ENCODE peak calls at places on chromosomes 13 and 19, in eight cellular contexts. T, V, N, H, G, K, Y and E are unnamed samples.

GRCh38 chr19:607301-608154 is 17.8 kb downstream of the HCN2 start:
- DNase-seq in T (no peak), V (no peak), N (no peak), H (no peak), G (no peak), K (no peak), Y (no peak), E (no peak)

GRCh38 chr19:30090963-30091362 is 148.9 kb downstream of the URI1 start:
- DNase-seq in T (no peak), V (no peak), N (no peak), H (no peak), G (no peak), K (no peak), Y (no peak), E (no peak)

GRCh38 chr19:44575116-44575700 is 38.2 kb upstream of the IGSF23 start:
- DNase-seq in T (no peak), V (no peak), N (no peak), H (no peak), G (no peak), K (peak; percentile 24), Y (no peak), E (no peak)

GRCh38 chr19:33426621-33427475 is 53.3 kb downstream of the CEBPG start:
- DNase-seq in T (no peak), V (no peak), N (no peak), H (no peak), G (no peak), K (no peak), Y (no peak), E (no peak)

GRCh38 chr13:112451512-112452379 is 75.6 kb downstream of the SPACA7 start:
- DNase-seq in T (no peak), V (no peak), N (no peak), H (no peak), G (no peak), K (no peak), Y (no peak), E (no peak)

GRCh38 chr13:40080676-40081075 is 425.2 kb downstream of the COG6 start:
- DNase-seq in T (no peak), V (no peak), N (no peak), H (no peak), G (no peak), K (no peak), Y (no peak), E (no peak)

GRCh38 chr13:79723462-79724116 is 242.6 kb downstream of the NDFIP2 start:
- DNase-seq in T (no peak), V (no peak), N (no peak), H (no peak), G (no peak), K (no peak), Y (no peak), E (no peak)

GRCh38 chr13:109390391-109390790 is 396.0 kb downstream of the IRS2 start:
- DNase-seq in T (no peak), V (no peak), N (no peak), H (no peak), G (no peak), K (no peak), Y (no peak), E (no peak)

GRCh38 chr19:46022431-46023310 is at the start of gene PGLYRP1:
- DNase-seq in T (no peak), V (no peak), N (no peak), H (no peak), G (no peak), K (no peak), Y (no peak), E (no peak)

GRCh38 chr13:78657699-78658629 is 991 bp downstream of the OBI1 start:
- DNase-seq in T (no peak), V (peak; percentile 59), N (no peak), H (no peak), G (no peak), K (peak; percentile 39), Y (no peak), E (no peak)

GRCh38 chr19:8635422-8635821 is 5.0 kb downstream of the NFILZ start:
- DNase-seq in T (no peak), V (no peak), N (no peak), H (no peak), G (no peak), K (no peak), Y (no peak), E (no peak)

GRCh38 chr13:20582026-20582425 is 15.1 kb downstream of the IFT88 start:
- DNase-seq in T (no peak), V (no peak), N (no peak), H (no peak), G (no peak), K (no peak), Y (no peak), E (no peak)

GRCh38 chr19:12163841-12164240 is 945 bp downstream of the ZNF136 start:
- DNase-seq in T (no peak), V (no peak), N (no peak), H (no peak), G (no peak), K (no peak), Y (no peak), E (no peak)

GRCh38 chr19:53102701-53103140 is 501 bp downstream of the ZNF160 start:
- DNase-seq in T (no peak), V (no peak), N (no peak), H (no peak), G (no peak), K (no peak), Y (no peak), E (no peak)

GRCh38 chr19:47723573-47723923 is 10.3 kb downstream of the EHD2 start:
- DNase-seq in T (no peak), V (no peak), N (no peak), H (no peak), G (no peak), K (no peak), Y (no peak), E (no peak)

GRCh38 chr13:71754407-71754974 is 112.5 kb downstream of the DACH1 start:
- DNase-seq in T (no peak), V (no peak), N (no peak), H (no peak), G (no peak), K (no peak), Y (no peak), E (no peak)

GRCh38 chr19:46303702-46304397 is 7.0 kb downstream of the HIF3A start:
- DNase-seq in T (no peak), V (peak; percentile 38), N (no peak), H (no peak), G (no peak), K (peak; percentile 97), Y (no peak), E (no peak)

GRCh38 chr13:40933508-40933907 is 85.6 kb downstream of the ELF1 start:
- DNase-seq in T (no peak), V (no peak), N (no peak), H (no peak), G (no peak), K (no peak), Y (no peak), E (no peak)

GRCh38 chr19:50906217-50906616 is 5.0 kb downstream of the KLK4 start:
- DNase-seq in T (no peak), V (peak; percentile 52), N (no peak), H (peak; percentile 20), G (no peak), K (peak; percentile 49), Y (no peak), E (no peak)

GRCh38 chr19:20078696-20079095 is 896 bp downstream of the ZNF90 start:
- DNase-seq in T (no peak), V (no peak), N (no peak), H (no peak), G (no peak), K (peak; percentile 73), Y (no peak), E (no peak)

GRCh38 chr19:35811317-35812219 is 1.1 kb downstream of the PRODH2 start:
- DNase-seq in T (no peak), V (no peak), N (no peak), H (no peak), G (no peak), K (peak; percentile 16), Y (no peak), E (no peak)

GRCh38 chr13:21534760-21535159 is 69.2 kb downstream of the MICU2 start:
- DNase-seq in T (no peak), V (no peak), N (no peak), H (no peak), G (no peak), K (no peak), Y (no peak), E (no peak)

GRCh38 chr13:85509512-85509911 is 289.7 kb downstream of the SLITRK6 start:
- DNase-seq in T (no peak), V (no peak), N (no peak), H (no peak), G (no peak), K (no peak), Y (no peak), E (no peak)

GRCh38 chr19:19628499-19629134 is 597 bp upstream of the LPAR2 start:
- DNase-seq in T (no peak), V (no peak), N (peak; percentile 40), H (no peak), G (no peak), K (peak; percentile 78), Y (no peak), E (no peak)

GRCh38 chr13:57874530-57874929 is 243.0 kb downstream of the PCDH17 start:
- DNase-seq in T (no peak), V (no peak), N (no peak), H (no peak), G (no peak), K (peak; percentile 2), Y (no peak), E (no peak)

GRCh38 chr13:40394304-40394983 is 272.0 kb downstream of the FOXO1 start:
- DNase-seq in T (no peak), V (no peak), N (no peak), H (no peak), G (no peak), K (no peak), Y (no peak), E (no peak)

GRCh38 chr13:108985166-108985565 is 355.8 kb downstream of the MYO16 start:
- DNase-seq in T (no peak), V (no peak), N (no peak), H (no peak), G (no peak), K (no peak), Y (no peak), E (no peak)

GRCh38 chr19:24029941-24030636 is 56.9 kb upstream of the ZNF254 start:
- DNase-seq in T (no peak), V (no peak), N (peak; percentile 34), H (no peak), G (no peak), K (peak; percentile 11), Y (no peak), E (no peak)

GRCh38 chr19:12139309-12139708 is 841 bp downstream of the ZNF20 start:
- DNase-seq in T (no peak), V (no peak), N (no peak), H (no peak), G (no peak), K (no peak), Y (no peak), E (no peak)

GRCh38 chr19:11446652-11447301 is 11.3 kb downstream of the PRKCSH start:
- DNase-seq in T (peak; percentile 39), V (peak; percentile 83), N (peak; percentile 12), H (no peak), G (no peak), K (peak; percentile 68), Y (no peak), E (no peak)

GRCh38 chr19:38649305-38650179 is 2.1 kb downstream of the ACTN4 start:
- DNase-seq in T (no peak), V (no peak), N (no peak), H (no peak), G (no peak), K (no peak), Y (no peak), E (no peak)